ENCODE peak calls at places on chromosomes 2 and 18, in eight cellular contexts. Q is activated naive CD8-positive, alpha-beta T cell treated with anti-CD3 and anti-CD28 coated beads, Interleukin-2, amount 10 ng/mL, durations not matched to agents 7 days and 5 days; B is activated CD4-positive, alpha-beta T cell treated with anti-CD3 and anti-CD28 coated beads for 36 hours; F is pancreas; N is K562; M is RWPE2; L is central memory CD8-positive, alpha-beta T cell; V is activated CD8-positive, alpha-beta memory T cell treated with anti-CD3 and anti-CD28 coated beads, Interleukin-2, amount 10 ng/mL, durations not matched to agents 7 days and 5 days. S is an unnamed sample.

GRCh38 chr2:138827426-138828054 is 47.4 kb upstream of the NXPH2 start:
- ATAC-seq in Q (no peak), B (peak; percentile 57), L (peak; percentile 58), N (peak; percentile 81), V (peak; percentile 47), M (peak; percentile 68), F (peak; percentile 82), S (peak; percentile 35)

GRCh38 chr18:22471546-22472131 is 53.9 kb upstream of the CTAGE1 start:
- ATAC-seq in L (no peak), Q (no peak), B (no peak), V (no peak), M (no peak), F (peak; percentile 53), N (peak; percentile 24), S (no peak)

GRCh38 chr2:47346-48218 is 1.3 kb upstream of the FAM110C start:
- ATAC-seq in N (no peak), F (no peak), V (no peak), M (no peak), L (no peak), Q (no peak), B (no peak), S (no peak)

GRCh38 chr2:116435648-116436047 is 1378.8 kb upstream of the DDX18 start:
- ATAC-seq in Q (no peak), V (no peak), N (no peak), F (no peak), M (no peak), B (no peak), L (no peak), S (no peak)

GRCh38 chr2:229851870-229852269 is 69.9 kb downstream of the TRIP12 start:
- ATAC-seq in N (peak; percentile 51), B (no peak), V (no peak), M (no peak), F (no peak), L (no peak), Q (no peak), S (no peak)

GRCh38 chr18:75223687-75224347 is 13.2 kb downstream of the TSHZ1 start:
- ATAC-seq in N (no peak), V (no peak), B (no peak), M (no peak), Q (no peak), F (peak; percentile 19), L (no peak), S (no peak)

GRCh38 chr2:7753777-7754176 is 836.6 kb downstream of the RNF144A start:
- ATAC-seq in N (no peak), M (no peak), V (no peak), L (no peak), Q (no peak), F (no peak), B (no peak), S (no peak)

GRCh38 chr2:127906206-127906926 is 20.6 kb upstream of the AMMECR1L start:
- ATAC-seq in L (no peak), F (no peak), V (no peak), M (peak; percentile 43), Q (no peak), N (peak; percentile 78), B (no peak), S (no peak)

GRCh38 chr2:128289439-128289838 is 29.2 kb downstream of the HS6ST1 start:
- ATAC-seq in F (no peak), M (no peak), L (no peak), Q (no peak), N (no peak), V (no peak), B (no peak), S (no peak)

GRCh38 chr2:230382108-230382507 is 33.9 kb upstream of the SP100 start:
- ATAC-seq in V (no peak), M (no peak), B (no peak), L (no peak), Q (no peak), F (no peak), N (no peak), S (no peak)

GRCh38 chr18:50374170-50374752 is 585 bp upstream of the SKA1 start:
- ATAC-seq in F (peak; percentile 18), L (no peak), V (no peak), N (no peak), M (no peak), B (no peak), Q (no peak), S (no peak)

GRCh38 chr2:146874260-146874658 is 970.6 kb upstream of the ACVR2A start:
- ATAC-seq in Q (no peak), B (no peak), M (peak; percentile 99), N (no peak), L (no peak), V (no peak), F (no peak), S (peak; percentile 18)

GRCh38 chr2:148988337-148988736 is 50.2 kb upstream of the LYPD6B start:
- ATAC-seq in L (no peak), B (no peak), Q (no peak), F (no peak), N (no peak), M (no peak), V (no peak), S (no peak)

GRCh38 chr18:44411971-44412370 is 268.7 kb upstream of the SETBP1 start:
- ATAC-seq in L (no peak), N (no peak), Q (no peak), B (no peak), F (no peak), M (no peak), V (no peak), S (no peak)

GRCh38 chr2:15158117-15158516 is 403.0 kb downstream of the NBAS start:
- ATAC-seq in F (no peak), B (no peak), N (no peak), L (no peak), Q (no peak), V (no peak), M (no peak), S (no peak)

GRCh38 chr2:234363647-234364294 is 133.1 kb downstream of the ARL4C start:
- ATAC-seq in B (no peak), L (no peak), M (no peak), F (no peak), N (no peak), Q (no peak), V (no peak), S (no peak)

GRCh38 chr2:72205546-72205863 is 57.8 kb upstream of the CYP26B1 start:
- ATAC-seq in M (no peak), V (no peak), Q (no peak), B (no peak), L (no peak), F (peak; percentile 56), N (no peak), S (no peak)

GRCh38 chr18:46641917-46642316 is 15.1 kb downstream of the LOXHD1 start:
- ATAC-seq in Q (no peak), L (no peak), V (no peak), B (no peak), M (no peak), N (no peak), F (no peak), S (no peak)

GRCh38 chr2:217804786-217805678 is 197.8 kb downstream of the TNS1 start:
- ATAC-seq in F (no peak), Q (peak; percentile 17), B (no peak), L (no peak), N (peak; percentile 56), V (peak; percentile 27), M (peak; percentile 61), S (no peak)

GRCh38 chr2:26000561-26001211 is 18.4 kb upstream of the KIF3C start:
- ATAC-seq in B (no peak), M (no peak), F (peak; percentile 57), L (no peak), V (no peak), Q (no peak), N (no peak), S (no peak)

GRCh38 chr2:190837991-190838390 is 42.6 kb upstream of the GLS start:
- ATAC-seq in L (no peak), F (no peak), V (no peak), Q (no peak), M (no peak), B (no peak), N (no peak), S (no peak)

GRCh38 chr2:170714156-170715061 is 728 bp upstream of the SP5 start:
- ATAC-seq in Q (peak; percentile 23), V (peak; percentile 56), M (peak; percentile 30), B (peak; percentile 37), L (peak; percentile 27), N (peak; percentile 97), F (peak; percentile 81), S (peak; percentile 58)

GRCh38 chr2:1799174-1799573 is 54.9 kb upstream of the PXDN start:
- ATAC-seq in B (no peak), V (no peak), N (no peak), F (no peak), Q (no peak), M (no peak), L (no peak), S (no peak)